ENCODE peak calls at places on chromosomes 5 and 9, in six cellular contexts. One of them, this sample, is unnamed.

GRCh38 chr5:141849371-141850182 is 28.6 kb downstream of the PCDH1 start:
- DNase-seq in ovary: peak
- DNase-seq in adrenal gland: peak
- DNase-seq in Peyer's patch: peak
- DNase-seq in heart left ventricle: peak
- DNase-seq in GM12891: peak
- DNase-seq in this sample: no peak

GRCh38 chr9:135084881-135085760 is 2.3 kb upstream of the OLFM1 start:
- DNase-seq in ovary: no peak
- DNase-seq in adrenal gland: no peak
- DNase-seq in Peyer's patch: no peak
- DNase-seq in heart left ventricle: no peak
- DNase-seq in GM12891: no peak
- DNase-seq in this sample: no peak

GRCh38 chr5:168881427-168882149 is 302.4 kb upstream of the PANK3 start:
- DNase-seq in ovary: no peak
- DNase-seq in adrenal gland: no peak
- DNase-seq in Peyer's patch: no peak
- DNase-seq in heart left ventricle: no peak
- DNase-seq in GM12891: peak
- DNase-seq in this sample: no peak

GRCh38 chr5:126680215-126680817 is 79.6 kb downstream of the PHAX start:
- DNase-seq in ovary: no peak
- DNase-seq in adrenal gland: no peak
- DNase-seq in Peyer's patch: no peak
- DNase-seq in heart left ventricle: no peak
- DNase-seq in GM12891: no peak
- DNase-seq in this sample: no peak

GRCh38 chr9:121852241-121852640 is 200.8 kb downstream of the DAB2IP start:
- DNase-seq in ovary: no peak
- DNase-seq in adrenal gland: no peak
- DNase-seq in Peyer's patch: no peak
- DNase-seq in heart left ventricle: no peak
- DNase-seq in GM12891: no peak
- DNase-seq in this sample: no peak

GRCh38 chr9:35293381-35293780 is 131.6 kb downstream of the UNC13B start:
- DNase-seq in ovary: no peak
- DNase-seq in adrenal gland: no peak
- DNase-seq in Peyer's patch: no peak
- DNase-seq in heart left ventricle: no peak
- DNase-seq in GM12891: no peak
- DNase-seq in this sample: no peak

GRCh38 chr5:167699434-167699833 is 592.0 kb upstream of the WWC1 start:
- DNase-seq in ovary: no peak
- DNase-seq in adrenal gland: no peak
- DNase-seq in Peyer's patch: no peak
- DNase-seq in heart left ventricle: no peak
- DNase-seq in GM12891: no peak
- DNase-seq in this sample: no peak

GRCh38 chr5:174145821-174146220 is 100.3 kb downstream of the NSG2 start:
- DNase-seq in ovary: no peak
- DNase-seq in adrenal gland: no peak
- DNase-seq in Peyer's patch: no peak
- DNase-seq in heart left ventricle: no peak
- DNase-seq in GM12891: no peak
- DNase-seq in this sample: peak

GRCh38 chr5:2109566-2109965 is 226.8 kb upstream of the IRX4 start:
- DNase-seq in ovary: no peak
- DNase-seq in adrenal gland: no peak
- DNase-seq in Peyer's patch: no peak
- DNase-seq in heart left ventricle: no peak
- DNase-seq in GM12891: no peak
- DNase-seq in this sample: no peak

GRCh38 chr5:2874099-2874498 is 122.6 kb upstream of the IRX2 start:
- DNase-seq in ovary: no peak
- DNase-seq in adrenal gland: no peak
- DNase-seq in Peyer's patch: no peak
- DNase-seq in heart left ventricle: no peak
- DNase-seq in GM12891: no peak
- DNase-seq in this sample: peak

GRCh38 chr5:142748568-142749249 is 21.5 kb upstream of the ARHGAP26 start:
- DNase-seq in ovary: no peak
- DNase-seq in adrenal gland: peak
- DNase-seq in Peyer's patch: peak
- DNase-seq in heart left ventricle: no peak
- DNase-seq in GM12891: no peak
- DNase-seq in this sample: no peak

GRCh38 chr5:40572947-40573346 is 106.8 kb upstream of the PTGER4 start:
- DNase-seq in ovary: no peak
- DNase-seq in adrenal gland: no peak
- DNase-seq in Peyer's patch: no peak
- DNase-seq in heart left ventricle: peak
- DNase-seq in GM12891: no peak
- DNase-seq in this sample: no peak

GRCh38 chr5:92769986-92770385 is 811.0 kb downstream of the NR2F1-AS1 start:
- DNase-seq in ovary: no peak
- DNase-seq in adrenal gland: no peak
- DNase-seq in Peyer's patch: no peak
- DNase-seq in heart left ventricle: no peak
- DNase-seq in GM12891: no peak
- DNase-seq in this sample: no peak

GRCh38 chr5:18220631-18221030 is 586.4 kb downstream of the TAF11L14 start:
- DNase-seq in ovary: no peak
- DNase-seq in adrenal gland: no peak
- DNase-seq in Peyer's patch: no peak
- DNase-seq in heart left ventricle: no peak
- DNase-seq in GM12891: no peak
- DNase-seq in this sample: no peak

GRCh38 chr5:21121213-21121612 is 1133.2 kb upstream of the CDH18 start:
- DNase-seq in ovary: no peak
- DNase-seq in adrenal gland: no peak
- DNase-seq in Peyer's patch: no peak
- DNase-seq in heart left ventricle: no peak
- DNase-seq in GM12891: no peak
- DNase-seq in this sample: no peak

GRCh38 chr5:137575847-137576246 is 76.7 kb upstream of the SPOCK1 start:
- DNase-seq in ovary: no peak
- DNase-seq in adrenal gland: no peak
- DNase-seq in Peyer's patch: no peak
- DNase-seq in heart left ventricle: no peak
- DNase-seq in GM12891: no peak
- DNase-seq in this sample: peak

GRCh38 chr5:75611324-75612210 is at the start of gene ANKDD1B:
- DNase-seq in ovary: peak
- DNase-seq in adrenal gland: peak
- DNase-seq in Peyer's patch: peak
- DNase-seq in heart left ventricle: peak
- DNase-seq in GM12891: peak
- DNase-seq in this sample: no peak

GRCh38 chr9:69815313-69815712 is 5.3 kb upstream of the CFAP95 start:
- DNase-seq in ovary: no peak
- DNase-seq in adrenal gland: no peak
- DNase-seq in Peyer's patch: no peak
- DNase-seq in heart left ventricle: no peak
- DNase-seq in GM12891: no peak
- DNase-seq in this sample: no peak

GRCh38 chr5:107670927-107671741 is at the start of gene EFNA5:
- DNase-seq in ovary: peak
- DNase-seq in adrenal gland: peak
- DNase-seq in Peyer's patch: no peak
- DNase-seq in heart left ventricle: peak
- DNase-seq in GM12891: peak
- DNase-seq in this sample: no peak

GRCh38 chr9:86487222-86487841 is 133.1 kb upstream of the TUT7 start:
- DNase-seq in ovary: no peak
- DNase-seq in adrenal gland: no peak
- DNase-seq in Peyer's patch: no peak
- DNase-seq in heart left ventricle: no peak
- DNase-seq in GM12891: peak
- DNase-seq in this sample: no peak

GRCh38 chr5:54229041-54229780 is 81.2 kb downstream of the ARL15 start:
- DNase-seq in ovary: peak
- DNase-seq in adrenal gland: peak
- DNase-seq in Peyer's patch: peak
- DNase-seq in heart left ventricle: peak
- DNase-seq in GM12891: peak
- DNase-seq in this sample: no peak

GRCh38 chr5:120655828-120656435 is 191.8 kb downstream of the PRR16 start:
- DNase-seq in ovary: no peak
- DNase-seq in adrenal gland: peak
- DNase-seq in Peyer's patch: peak
- DNase-seq in heart left ventricle: no peak
- DNase-seq in GM12891: no peak
- DNase-seq in this sample: no peak

GRCh38 chr9:69980041-69980440 is 63.6 kb upstream of the MAMDC2 start:
- DNase-seq in ovary: no peak
- DNase-seq in adrenal gland: no peak
- DNase-seq in Peyer's patch: no peak
- DNase-seq in heart left ventricle: no peak
- DNase-seq in GM12891: no peak
- DNase-seq in this sample: no peak

GRCh38 chr5:1038417-1039209 is 30.0 kb downstream of the NKD2 start:
- DNase-seq in ovary: peak
- DNase-seq in adrenal gland: no peak
- DNase-seq in Peyer's patch: no peak
- DNase-seq in heart left ventricle: no peak
- DNase-seq in GM12891: no peak
- DNase-seq in this sample: no peak

GRCh38 chr9:136110082-136111061 is 8.3 kb downstream of the TMEM250 start:
- DNase-seq in ovary: peak
- DNase-seq in adrenal gland: no peak
- DNase-seq in Peyer's patch: no peak
- DNase-seq in heart left ventricle: no peak
- DNase-seq in GM12891: no peak
- DNase-seq in this sample: no peak

GRCh38 chr5:13133951-13134350 is 810.5 kb downstream of the DNAH5 start:
- DNase-seq in ovary: no peak
- DNase-seq in adrenal gland: no peak
- DNase-seq in Peyer's patch: no peak
- DNase-seq in heart left ventricle: no peak
- DNase-seq in GM12891: no peak
- DNase-seq in this sample: no peak

GRCh38 chr5:117681855-117682254 is 1107.2 kb upstream of the SEMA6A start:
- DNase-seq in ovary: no peak
- DNase-seq in adrenal gland: no peak
- DNase-seq in Peyer's patch: no peak
- DNase-seq in heart left ventricle: no peak
- DNase-seq in GM12891: no peak
- DNase-seq in this sample: no peak

GRCh38 chr9:132354645-132355355 is at the start of gene SETX:
- DNase-seq in ovary: peak
- DNase-seq in adrenal gland: peak
- DNase-seq in Peyer's patch: peak
- DNase-seq in heart left ventricle: peak
- DNase-seq in GM12891: peak
- DNase-seq in this sample: peak
- TF ChIP-seq POLR2A in ovary: peak
- TF ChIP-seq POLR2A in adrenal gland: peak
- TF ChIP-seq POLR2A in Peyer's patch: peak
- TF ChIP-seq POLR2A in heart left ventricle: peak
- TF ChIP-seq POLR2A in GM12891: peak
- TF ChIP-seq POLR2A in this sample: peak

GRCh38 chr9:113584728-113585442 is 121.4 kb downstream of the RGS3 start:
- DNase-seq in ovary: no peak
- DNase-seq in adrenal gland: no peak
- DNase-seq in Peyer's patch: no peak
- DNase-seq in heart left ventricle: no peak
- DNase-seq in GM12891: no peak
- DNase-seq in this sample: no peak

GRCh38 chr9:113585555-113585954 is 122.0 kb downstream of the RGS3 start:
- DNase-seq in ovary: no peak
- DNase-seq in adrenal gland: no peak
- DNase-seq in Peyer's patch: no peak
- DNase-seq in heart left ventricle: no peak
- DNase-seq in GM12891: no peak
- DNase-seq in this sample: no peak

GRCh38 chr9:113581865-113582697 is 118.6 kb downstream of the RGS3 start:
- DNase-seq in ovary: peak
- DNase-seq in adrenal gland: peak
- DNase-seq in Peyer's patch: peak
- DNase-seq in heart left ventricle: peak
- DNase-seq in GM12891: peak
- DNase-seq in this sample: no peak

GRCh38 chr9:113582698-113583200 is 119.2 kb downstream of the RGS3 start:
- DNase-seq in ovary: no peak
- DNase-seq in adrenal gland: no peak
- DNase-seq in Peyer's patch: no peak
- DNase-seq in heart left ventricle: no peak
- DNase-seq in GM12891: no peak
- DNase-seq in this sample: no peak

GRCh38 chr9:113583511-113584470 is 120.3 kb downstream of the RGS3 start:
- DNase-seq in ovary: no peak
- DNase-seq in adrenal gland: no peak
- DNase-seq in Peyer's patch: no peak
- DNase-seq in heart left ventricle: no peak
- DNase-seq in GM12891: no peak
- DNase-seq in this sample: no peak
- TF ChIP-seq POLR2A in ovary: no peak
- TF ChIP-seq POLR2A in adrenal gland: no peak
- TF ChIP-seq POLR2A in Peyer's patch: no peak
- TF ChIP-seq POLR2A in heart left ventricle: no peak
- TF ChIP-seq POLR2A in GM12891: no peak
- TF ChIP-seq POLR2A in this sample: no peak

GRCh38 chr5:170511550-170511949 is 7.7 kb downstream of the KCNIP1 start:
- DNase-seq in ovary: no peak
- DNase-seq in adrenal gland: no peak
- DNase-seq in Peyer's patch: no peak
- DNase-seq in heart left ventricle: no peak
- DNase-seq in GM12891: no peak
- DNase-seq in this sample: no peak

GRCh38 chr5:170508660-170509322 is 5.0 kb downstream of the KCNIP1 start:
- DNase-seq in ovary: no peak
- DNase-seq in adrenal gland: no peak
- DNase-seq in Peyer's patch: no peak
- DNase-seq in heart left ventricle: no peak
- DNase-seq in GM12891: no peak
- DNase-seq in this sample: no peak

GRCh38 chr5:170508036-170508435 is 4.2 kb downstream of the KCNIP1 start:
- DNase-seq in ovary: no peak
- DNase-seq in adrenal gland: no peak
- DNase-seq in Peyer's patch: no peak
- DNase-seq in heart left ventricle: no peak
- DNase-seq in GM12891: no peak
- DNase-seq in this sample: no peak

GRCh38 chr5:170504598-170505266 is 912 bp downstream of the KCNIP1 start:
- DNase-seq in ovary: no peak
- DNase-seq in adrenal gland: no peak
- DNase-seq in Peyer's patch: no peak
- DNase-seq in heart left ventricle: no peak
- DNase-seq in GM12891: no peak
- DNase-seq in this sample: no peak

GRCh38 chr5:170509323-170509660 is 5.5 kb downstream of the KCNIP1 start:
- DNase-seq in ovary: no peak
- DNase-seq in adrenal gland: no peak
- DNase-seq in Peyer's patch: no peak
- DNase-seq in heart left ventricle: no peak
- DNase-seq in GM12891: no peak
- DNase-seq in this sample: no peak
- TF ChIP-seq POLR2A in ovary: no peak
- TF ChIP-seq POLR2A in adrenal gland: no peak
- TF ChIP-seq POLR2A in Peyer's patch: no peak
- TF ChIP-seq POLR2A in heart left ventricle: no peak
- TF ChIP-seq POLR2A in GM12891: no peak
- TF ChIP-seq POLR2A in this sample: no peak

GRCh38 chr5:68215888-68216736 is 556 bp downstream of the PIK3R1 start:
- DNase-seq in ovary: no peak
- DNase-seq in adrenal gland: peak
- DNase-seq in Peyer's patch: peak
- DNase-seq in heart left ventricle: peak
- DNase-seq in GM12891: peak
- DNase-seq in this sample: no peak
- TF ChIP-seq POLR2A in ovary: no peak
- TF ChIP-seq POLR2A in adrenal gland: no peak
- TF ChIP-seq POLR2A in Peyer's patch: peak
- TF ChIP-seq POLR2A in heart left ventricle: no peak
- TF ChIP-seq POLR2A in GM12891: peak
- TF ChIP-seq POLR2A in this sample: peak